ENCODE peak calls at places on chromosomes 3 and 15, in four cellular contexts. R is fibroblast of mammary gland, S is cardiac muscle cell, N is DND-41. K is an unnamed sample.

GRCh38 chr3:53263907-53264306 is 8.1 kb upstream of the TKT start:
- DNase-seq in R (no peak), N (no peak), S (no peak), K (no peak)

GRCh38 chr15:34644061-34644460 is 60.6 kb upstream of the GOLGA8B start:
- DNase-seq in R (peak), S (peak), N (no peak), K (no peak)

GRCh38 chr3:65854606-65855304 is 184.0 kb downstream of the MAGI1 start:
- DNase-seq in R (peak), S (no peak), N (no peak), K (no peak)

GRCh38 chr3:123036352-123037014 is 8.9 kb upstream of the SEMA5B start:
- DNase-seq in S (peak), N (no peak), R (peak), K (no peak)

GRCh38 chr3:126845910-126846309 is 137.0 kb upstream of the PLXNA1 start:
- DNase-seq in S (no peak), R (no peak), N (no peak), K (no peak)

GRCh38 chr3:30836141-30836540 is 58.3 kb downstream of the GADL1 start:
- DNase-seq in N (no peak), R (peak), S (no peak), K (no peak)

GRCh38 chr15:72057548-72058091 is 60.3 kb downstream of the MYO9A start:
- DNase-seq in S (peak), R (no peak), N (no peak), K (no peak)

GRCh38 chr3:46098319-46098761 is 71.1 kb upstream of the XCR1 start:
- DNase-seq in N (peak), R (peak), S (peak), K (peak)

GRCh38 chr3:47865192-47865591 is 62.3 kb downstream of the DHX30 start:
- DNase-seq in S (peak), R (no peak), N (no peak), K (no peak)

GRCh38 chr3:23668430-23668904 is 137.3 kb upstream of the UBE2E1 start:
- DNase-seq in R (peak), N (no peak), S (peak), K (no peak)

GRCh38 chr3:170897978-170898377 is 10.5 kb downstream of the EIF5A2 start:
- DNase-seq in N (no peak), S (no peak), R (no peak), K (no peak)

GRCh38 chr15:39976291-39977274 is 42.7 kb downstream of the EIF2AK4 start:
- DNase-seq in R (peak), N (no peak), S (peak), K (no peak)

GRCh38 chr3:52132930-52133329 is 21.3 kb downstream of the POC1A start:
- DNase-seq in S (no peak), N (no peak), R (no peak), K (no peak)

GRCh38 chr3:141482250-141482937 is 4.4 kb upstream of the RASA2 start:
- DNase-seq in S (peak), R (peak), N (no peak), K (no peak)

GRCh38 chr3:138078901-138079344 is 36.5 kb downstream of the DZIP1L start:
- DNase-seq in R (peak), N (no peak), S (peak), K (no peak)

GRCh38 chr15:85878866-85879265 is 84.1 kb upstream of the KLHL25 start:
- DNase-seq in R (no peak), N (no peak), S (no peak), K (no peak)

GRCh38 chr3:191775451-191776233 is 314.7 kb downstream of the PYDC2 start:
- DNase-seq in R (peak), S (no peak), N (no peak), K (no peak)

GRCh38 chr15:92810418-92811138 is 89.5 kb upstream of the CHD2 start:
- DNase-seq in R (peak), S (peak), N (no peak), K (no peak)

GRCh38 chr3:131526801-131527347 is 24.1 kb upstream of the MRPL3 start:
- DNase-seq in S (peak), N (no peak), R (peak), K (no peak)

GRCh38 chr15:36905908-36906307 is 194.4 kb downstream of the MEIS2 start:
- DNase-seq in S (peak), R (peak), N (no peak), K (no peak)

GRCh38 chr15:73930371-73930770 is 4.1 kb downstream of the LOXL1 start:
- DNase-seq in S (peak), N (no peak), R (peak), K (no peak)

GRCh38 chr3:99866167-99866810 is 48.6 kb downstream of the CMSS1 start:
- DNase-seq in R (peak), N (peak), S (peak), K (no peak)

GRCh38 chr15:86620636-86621349 is 541.1 kb downstream of the AGBL1 start:
- DNase-seq in N (no peak), S (no peak), R (no peak), K (no peak)

GRCh38 chr15:63048986-63049665 is 6.6 kb downstream of the TPM1 start:
- DNase-seq in R (peak), N (peak), S (peak), K (peak)

GRCh38 chr3:129016366-129016724 is 15.2 kb downstream of the EFCC1 start:
- DNase-seq in R (no peak), S (no peak), N (peak), K (peak)

GRCh38 chr3:89971329-89971728 is 863.9 kb downstream of the EPHA3 start:
- DNase-seq in S (no peak), N (no peak), R (no peak), K (no peak)

GRCh38 chr15:95684693-95685115 is 645.8 kb upstream of the NR2F2 start:
- DNase-seq in R (peak), N (no peak), S (peak), K (no peak)

GRCh38 chr3:67678665-67679064 is 24.3 kb upstream of the SUCLG2 start:
- DNase-seq in N (peak), R (no peak), S (no peak), K (no peak)

GRCh38 chr15:31267161-31268107 is 59.2 kb upstream of the KLF13 start:
- DNase-seq in R (no peak), S (no peak), N (peak), K (no peak)

GRCh38 chr15:72229076-72229946 is 1.7 kb downstream of the PKM start:
- DNase-seq in S (peak), N (peak), R (peak), K (peak)

GRCh38 chr15:65612616-65612946 is 1.6 kb upstream of the INTS14 start:
- DNase-seq in R (peak), N (no peak), S (no peak), K (no peak)

GRCh38 chr3:155743616-155744015 is 1.3 kb downstream of the PLCH1 start:
- DNase-seq in S (no peak), N (no peak), R (no peak), K (no peak)

GRCh38 chr3:12180218-12180617 is 21.5 kb upstream of the TIMP4 start:
- DNase-seq in N (no peak), S (peak), R (peak), K (no peak)

GRCh38 chr3:68935778-68936177 is 3.4 kb upstream of the TAFA4 start:
- DNase-seq in S (no peak), R (no peak), N (no peak), K (no peak)

GRCh38 chr3:68936855-68937254 is 4.5 kb upstream of the TAFA4 start:
- DNase-seq in N (no peak), R (no peak), S (no peak), K (no peak)

GRCh38 chr3:68931406-68932149 is 769 bp downstream of the TAFA4 start:
- DNase-seq in N (no peak), S (no peak), R (no peak), K (no peak)
- H3K4me3 ChIP-seq in N (no peak), S (peak), R (no peak), K (no peak)

DNA sequence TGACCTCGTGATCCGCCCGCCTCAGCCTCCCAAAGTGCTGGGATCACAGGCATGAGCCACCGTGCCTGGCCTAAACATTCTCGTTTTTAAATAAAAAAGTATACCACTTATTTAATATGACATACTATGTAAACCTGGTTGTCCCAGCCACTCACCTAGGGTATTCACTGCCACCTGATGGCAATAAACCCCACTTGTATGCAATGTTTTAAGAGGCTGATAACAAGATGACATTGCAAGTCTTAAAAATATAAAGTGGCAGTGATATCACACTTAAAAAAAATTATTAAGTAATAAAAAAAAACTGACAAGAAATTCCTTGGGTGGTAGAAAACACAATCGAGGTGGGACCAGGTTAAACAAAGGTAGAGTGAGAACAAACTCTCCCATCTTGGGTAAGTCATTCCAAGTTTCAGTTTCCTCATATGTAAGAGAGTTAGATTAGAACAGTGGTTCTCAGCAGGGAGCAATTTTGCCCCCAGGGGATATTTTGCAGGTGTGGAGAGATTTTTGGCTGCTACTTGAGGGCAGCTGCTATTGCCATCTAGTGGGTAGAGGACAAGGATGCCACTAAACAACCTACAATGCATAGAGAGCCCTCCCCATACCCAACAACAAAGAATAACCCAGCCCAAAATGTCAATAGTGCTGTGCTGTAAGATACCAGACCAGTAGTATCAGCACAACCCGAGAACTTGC is 14.5 kb downstream of the ARF4 start:
- DNase-seq in N (peak), R (no peak), S (no peak), K (no peak)
- TF ChIP-seq CTCF in N (peak), R (peak), S (peak), K (no peak)

GRCh38 chr3:71131893-71132314 is 451.6 kb downstream of the FOXP1 start:
- DNase-seq in R (no peak), S (no peak), N (no peak), K (no peak)

GRCh38 chr3:71129611-71130515 is 453.7 kb downstream of the FOXP1 start:
- DNase-seq in S (peak), N (peak), R (peak), K (peak)

GRCh38 chr3:71128951-71129350 is 454.6 kb downstream of the FOXP1 start:
- DNase-seq in N (no peak), R (peak), S (peak), K (no peak)

GRCh38 chr3:71131385-71131871 is 452.1 kb downstream of the FOXP1 start:
- DNase-seq in R (no peak), S (no peak), N (no peak), K (no peak)

GRCh38 chr3:71130516-71131384 is 452.8 kb downstream of the FOXP1 start:
- DNase-seq in N (peak), S (peak), R (peak), K (peak)
- H3K4me3 ChIP-seq in N (peak), S (peak), R (peak), K (peak)

GRCh38 chr3:63232764-63233396 is 45.2 kb upstream of the SYNPR start:
- DNase-seq in N (no peak), R (peak), S (peak), K (no peak)
- TF ChIP-seq CTCF in N (peak), R (peak), S (peak), K (no peak)

DNA sequence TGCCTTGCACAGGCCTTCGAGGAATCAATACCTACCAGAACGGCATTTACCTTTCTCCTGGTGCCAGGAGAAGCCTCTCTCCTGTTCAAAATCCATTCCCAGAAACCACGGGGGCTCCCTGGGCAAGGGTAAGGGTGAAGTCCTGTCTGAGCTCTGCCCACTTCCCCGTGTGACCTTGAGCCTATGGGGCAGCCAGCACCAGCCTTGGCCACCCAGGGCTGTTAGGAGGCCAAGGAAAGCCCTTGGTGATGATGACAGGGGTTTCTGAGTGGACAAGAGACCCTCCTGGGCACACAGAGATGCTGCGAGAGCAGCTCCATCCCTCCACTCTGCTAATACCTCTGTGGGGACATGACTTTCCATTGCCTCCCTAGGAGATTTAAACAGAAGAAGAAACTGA is 5.9 kb downstream of the SCN5A start:
- DNase-seq in S (no peak), R (no peak), N (no peak), K (no peak)
- H3K4me3 ChIP-seq in S (no peak), R (no peak), N (no peak), K (no peak)

DNA sequence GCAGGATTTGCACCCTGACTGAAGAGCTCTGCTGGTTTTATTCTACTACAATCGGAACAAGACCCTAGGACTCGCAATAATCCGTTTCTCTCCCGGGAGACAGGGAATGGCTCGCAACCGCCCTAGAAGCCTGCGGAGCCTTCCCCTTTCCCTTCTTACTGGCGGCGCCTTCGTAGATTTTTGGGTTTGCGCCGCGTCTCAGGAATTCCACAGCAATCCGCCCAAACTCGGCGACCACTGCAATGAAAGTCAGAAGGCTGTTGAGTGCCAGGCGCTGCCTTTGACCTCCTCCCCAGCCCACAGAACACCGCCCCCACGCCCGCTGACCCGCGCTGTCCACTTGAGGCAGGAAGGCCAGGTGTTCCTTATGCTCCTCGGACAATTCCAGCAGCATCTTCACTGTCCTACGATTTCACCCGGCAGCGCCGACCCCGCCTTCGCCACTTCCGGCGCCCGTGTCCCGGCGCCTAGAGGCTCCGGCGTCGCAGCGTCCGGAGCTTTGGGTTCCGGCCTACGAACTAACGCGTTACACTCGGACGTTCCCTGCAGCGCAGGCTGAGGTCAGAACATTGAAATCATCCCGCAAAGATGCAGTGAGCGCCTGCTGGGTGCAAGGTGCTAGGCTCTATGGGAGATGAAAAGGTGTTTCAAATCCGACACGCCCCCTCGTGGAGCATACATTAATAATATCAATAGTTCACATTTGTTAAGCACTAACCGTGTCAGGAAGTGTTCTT is at the start of gene COMMD2:
- DNase-seq in S (peak), N (peak), R (peak), K (peak)
- TF ChIP-seq CTCF in S (no peak), N (peak), R (peak), K (peak)

DNA sequence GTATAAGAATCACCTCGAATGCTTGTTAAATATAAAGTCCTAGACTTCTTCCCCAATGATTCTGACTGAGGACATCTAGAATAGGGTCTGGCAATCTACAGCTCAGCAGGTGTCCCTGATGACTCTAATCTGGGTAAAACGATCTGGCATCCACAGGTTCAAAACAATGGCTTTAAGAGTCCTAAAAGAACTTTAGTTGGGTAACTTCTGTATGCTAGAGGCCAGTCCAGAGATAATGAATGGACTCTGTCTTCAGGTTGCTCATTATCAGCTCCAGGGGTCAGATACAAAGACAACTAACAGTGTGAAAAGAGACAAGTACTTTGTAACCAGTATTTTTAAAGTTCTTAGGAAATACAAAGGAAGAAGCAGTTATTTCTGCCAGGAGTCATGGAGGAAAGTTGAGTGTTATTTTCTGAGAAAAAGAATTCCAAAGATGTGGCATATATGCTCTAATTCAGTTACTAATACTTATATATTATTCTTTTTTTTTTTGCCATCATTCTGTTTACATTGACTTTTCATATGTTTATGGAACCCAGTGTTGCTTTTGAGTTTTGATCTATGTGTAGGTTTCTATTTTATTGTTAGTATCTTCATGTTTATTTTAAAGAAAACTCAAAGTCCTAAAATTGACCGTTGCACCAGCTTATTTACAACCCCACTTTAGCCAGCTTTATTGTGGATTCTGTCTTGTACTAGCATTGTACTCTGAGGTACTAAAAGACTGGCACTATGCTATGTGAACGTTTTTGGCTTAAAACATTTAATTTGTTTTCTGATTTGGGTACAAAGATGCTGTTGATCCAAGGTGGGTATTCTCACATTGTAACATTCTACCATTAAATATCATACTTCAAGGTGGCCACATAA is 3.1 kb upstream of the GPR15 start:
- DNase-seq in R (no peak), N (no peak), S (no peak), K (no peak)
- H3K4me3 ChIP-seq in R (no peak), N (no peak), S (no peak), K (no peak)

GRCh38 chr15:45134682-45135604 is 5.1 kb downstream of the DUOX1 start:
- DNase-seq in S (no peak), R (no peak), N (no peak), K (peak)
- TF ChIP-seq CTCF in S (peak), R (no peak), N (no peak), K (no peak)

GRCh38 chr15:43121863-43122262 is 11.5 kb upstream of the TMEM62 start:
- DNase-seq in R (no peak), S (no peak), N (no peak), K (no peak)
- H3K4me3 ChIP-seq in R (no peak), S (no peak), N (no peak), K (no peak)